ENCODE peak calls at places on chromosome 7, in nine cellular contexts. One of them, this sample, is unnamed.

GRCh38 chr7:131300572-131301466 is 26.9 kb upstream of the MKLN1 start:
- DNase-seq in thyroid gland: no peak
- DNase-seq in HCT116: no peak
- DNase-seq in stomach: no peak
- DNase-seq in A549: no peak
- DNase-seq in IMR-90: no peak
- DNase-seq in upper lobe of left lung: no peak
- DNase-seq in heart left ventricle: no peak
- DNase-seq in adrenal gland: no peak
- DNase-seq in this sample: no peak

GRCh38 chr7:91953618-91954017 is 13.0 kb downstream of the AKAP9 start:
- DNase-seq in thyroid gland: no peak
- DNase-seq in HCT116: no peak
- DNase-seq in stomach: no peak
- DNase-seq in A549: peak; percentile 22
- DNase-seq in IMR-90: peak; percentile 36
- DNase-seq in upper lobe of left lung: no peak
- DNase-seq in heart left ventricle: no peak
- DNase-seq in adrenal gland: no peak
- DNase-seq in this sample: no peak

GRCh38 chr7:155464948-155465739 is 7.2 kb downstream of the EN2 start:
- DNase-seq in thyroid gland: no peak
- DNase-seq in HCT116: no peak
- DNase-seq in stomach: no peak
- DNase-seq in A549: no peak
- DNase-seq in IMR-90: no peak
- DNase-seq in upper lobe of left lung: no peak
- DNase-seq in heart left ventricle: no peak
- DNase-seq in adrenal gland: no peak
- DNase-seq in this sample: no peak

GRCh38 chr7:129805086-129805719 is 147.6 kb downstream of the UBE2H start:
- DNase-seq in thyroid gland: no peak
- DNase-seq in HCT116: no peak
- DNase-seq in stomach: peak; percentile 73
- DNase-seq in A549: no peak
- DNase-seq in IMR-90: no peak
- DNase-seq in upper lobe of left lung: no peak
- DNase-seq in heart left ventricle: peak; percentile 43
- DNase-seq in adrenal gland: no peak
- DNase-seq in this sample: peak; percentile 57

GRCh38 chr7:149420006-149420405 is 40.9 kb downstream of the ZNF777 start:
- DNase-seq in thyroid gland: no peak
- DNase-seq in HCT116: no peak
- DNase-seq in stomach: no peak
- DNase-seq in A549: no peak
- DNase-seq in IMR-90: no peak
- DNase-seq in upper lobe of left lung: no peak
- DNase-seq in heart left ventricle: no peak
- DNase-seq in adrenal gland: no peak
- DNase-seq in this sample: no peak

GRCh38 chr7:13197501-13197900 is 510.1 kb downstream of the ARL4A start:
- DNase-seq in thyroid gland: no peak
- DNase-seq in HCT116: no peak
- DNase-seq in stomach: no peak
- DNase-seq in A549: no peak
- DNase-seq in IMR-90: peak; percentile 60
- DNase-seq in upper lobe of left lung: no peak
- DNase-seq in heart left ventricle: no peak
- DNase-seq in adrenal gland: no peak
- DNase-seq in this sample: no peak

GRCh38 chr7:99352247-99352646 is 22.3 kb upstream of the ARPC1B start:
- DNase-seq in thyroid gland: no peak
- DNase-seq in HCT116: no peak
- DNase-seq in stomach: no peak
- DNase-seq in A549: no peak
- DNase-seq in IMR-90: no peak
- DNase-seq in upper lobe of left lung: no peak
- DNase-seq in heart left ventricle: no peak
- DNase-seq in adrenal gland: no peak
- DNase-seq in this sample: no peak

GRCh38 chr7:69880848-69881247 is 282.6 kb downstream of the AUTS2 start:
- DNase-seq in thyroid gland: no peak
- DNase-seq in HCT116: no peak
- DNase-seq in stomach: no peak
- DNase-seq in A549: no peak
- DNase-seq in IMR-90: no peak
- DNase-seq in upper lobe of left lung: no peak
- DNase-seq in heart left ventricle: no peak
- DNase-seq in adrenal gland: no peak
- DNase-seq in this sample: no peak

GRCh38 chr7:85178531-85179298 is 8.1 kb downstream of the SEMA3D start:
- DNase-seq in thyroid gland: no peak
- DNase-seq in HCT116: no peak
- DNase-seq in stomach: no peak
- DNase-seq in A549: no peak
- DNase-seq in IMR-90: no peak
- DNase-seq in upper lobe of left lung: no peak
- DNase-seq in heart left ventricle: no peak
- DNase-seq in adrenal gland: no peak
- DNase-seq in this sample: no peak

GRCh38 chr7:149885191-149886017 is 11.6 kb downstream of the ATP6V0E2 start:
- DNase-seq in thyroid gland: no peak
- DNase-seq in HCT116: no peak
- DNase-seq in stomach: no peak
- DNase-seq in A549: no peak
- DNase-seq in IMR-90: no peak
- DNase-seq in upper lobe of left lung: peak; percentile 12
- DNase-seq in heart left ventricle: no peak
- DNase-seq in adrenal gland: peak; percentile 16
- DNase-seq in this sample: no peak

GRCh38 chr7:37645276-37646040 is 38.1 kb upstream of the GPR141 start:
- DNase-seq in thyroid gland: no peak
- DNase-seq in HCT116: no peak
- DNase-seq in stomach: no peak
- DNase-seq in A549: no peak
- DNase-seq in IMR-90: no peak
- DNase-seq in upper lobe of left lung: no peak
- DNase-seq in heart left ventricle: no peak
- DNase-seq in adrenal gland: no peak
- DNase-seq in this sample: no peak

GRCh38 chr7:28165971-28166955 is 14.3 kb downstream of the JAZF1 start:
- DNase-seq in thyroid gland: no peak
- DNase-seq in HCT116: no peak
- DNase-seq in stomach: no peak
- DNase-seq in A549: no peak
- DNase-seq in IMR-90: peak; percentile 92
- DNase-seq in upper lobe of left lung: no peak
- DNase-seq in heart left ventricle: no peak
- DNase-seq in adrenal gland: no peak
- DNase-seq in this sample: no peak

DNA sequence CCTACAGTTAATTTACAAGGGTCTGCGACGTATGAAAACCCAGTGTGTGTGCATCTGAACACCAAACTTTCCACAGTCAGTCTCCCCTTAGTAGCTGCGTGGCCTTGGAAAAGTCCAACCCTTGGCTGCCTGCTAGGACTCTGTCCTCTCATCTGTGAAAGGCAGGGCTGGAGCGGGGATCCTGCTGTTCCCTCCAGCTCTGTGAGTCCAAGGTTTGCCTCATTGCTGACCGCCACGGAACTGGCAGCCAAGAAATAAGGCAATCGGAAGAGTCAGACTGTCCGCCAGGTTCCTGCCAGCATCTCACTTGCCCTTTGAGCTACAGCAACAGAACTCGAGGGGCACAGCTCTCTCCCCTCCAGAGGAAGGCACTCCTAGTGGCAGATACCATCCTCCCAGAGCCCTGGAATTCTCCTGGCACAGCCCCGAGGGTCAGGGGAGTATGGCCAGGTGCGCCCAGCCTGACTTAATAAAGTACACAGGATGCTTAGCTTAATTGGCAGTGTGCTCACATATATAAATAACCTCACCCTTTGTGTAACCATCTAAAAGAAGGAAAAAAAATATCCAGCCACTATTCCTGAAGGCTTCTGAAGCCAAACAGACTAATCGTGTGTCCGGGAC is 530.1 kb upstream of the FOXK1 start:
- DNase-seq in thyroid gland: no peak
- DNase-seq in HCT116: no peak
- DNase-seq in stomach: no peak
- DNase-seq in A549: no peak
- DNase-seq in IMR-90: no peak
- DNase-seq in upper lobe of left lung: no peak
- DNase-seq in heart left ventricle: no peak
- DNase-seq in adrenal gland: no peak
- DNase-seq in this sample: peak; percentile 64
- TF ChIP-seq POLR2A in thyroid gland: no peak
- TF ChIP-seq POLR2A in HCT116: no peak
- TF ChIP-seq POLR2A in stomach: no peak
- TF ChIP-seq POLR2A in A549: no peak
- TF ChIP-seq POLR2A in IMR-90: no peak
- TF ChIP-seq POLR2A in upper lobe of left lung: no peak
- TF ChIP-seq POLR2A in heart left ventricle: no peak
- TF ChIP-seq POLR2A in adrenal gland: no peak
- TF ChIP-seq POLR2A in this sample: no peak

DNA sequence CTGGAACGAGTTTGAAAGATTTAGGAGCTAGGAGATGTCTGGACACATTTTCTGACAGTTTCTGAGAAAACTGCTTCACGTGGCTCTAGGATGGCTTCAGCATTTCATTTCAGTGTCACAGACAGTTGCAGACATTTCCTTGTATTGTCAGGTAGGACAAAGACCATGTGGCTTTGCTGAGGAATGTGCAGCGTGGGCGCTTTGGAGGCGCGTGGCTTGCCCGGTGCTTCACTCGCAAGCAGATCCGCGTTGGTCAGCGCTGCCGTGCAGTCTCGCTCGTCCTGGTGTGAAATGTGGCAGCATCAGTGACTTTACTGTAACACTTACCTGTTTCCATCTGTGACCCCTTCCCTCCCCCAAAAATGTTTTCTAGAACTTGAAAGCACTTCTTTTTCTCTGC is 340.5 kb downstream of the SDK1 start:
- DNase-seq in thyroid gland: no peak
- DNase-seq in HCT116: no peak
- DNase-seq in stomach: no peak
- DNase-seq in A549: no peak
- DNase-seq in IMR-90: no peak
- DNase-seq in upper lobe of left lung: no peak
- DNase-seq in heart left ventricle: no peak
- DNase-seq in adrenal gland: no peak
- DNase-seq in this sample: no peak
- H3K9me3 ChIP-seq in thyroid gland: no peaks in the 10 kb centered on the region
- H3K9me3 ChIP-seq in HCT116: no peaks in the 10 kb centered on the region
- H3K9me3 ChIP-seq in stomach: no peaks in the 10 kb centered on the region
- H3K9me3 ChIP-seq in A549: no peaks in the 10 kb centered on the region
- H3K9me3 ChIP-seq in IMR-90: no peaks in the 10 kb centered on the region
- H3K9me3 ChIP-seq in upper lobe of left lung: no peaks in the 10 kb centered on the region
- H3K9me3 ChIP-seq in heart left ventricle: no peaks in the 10 kb centered on the region
- H3K9me3 ChIP-seq in adrenal gland: no peaks in the 10 kb centered on the region
- H3K9me3 ChIP-seq in this sample: no peaks in the 10 kb centered on the region

GRCh38 chr7:100726998-100727761 is 6.2 kb upstream of the ZAN start:
- DNase-seq in thyroid gland: no peak
- DNase-seq in HCT116: no peak
- DNase-seq in stomach: no peak
- DNase-seq in A549: no peak
- DNase-seq in IMR-90: peak; percentile 61
- DNase-seq in upper lobe of left lung: no peak
- DNase-seq in heart left ventricle: no peak
- DNase-seq in adrenal gland: no peak
- DNase-seq in this sample: peak; percentile 22

GRCh38 chr7:100720645-100721504 is 607 bp downstream of the EPO start:
- DNase-seq in thyroid gland: no peak
- DNase-seq in HCT116: no peak
- DNase-seq in stomach: no peak
- DNase-seq in A549: no peak
- DNase-seq in IMR-90: no peak
- DNase-seq in upper lobe of left lung: no peak
- DNase-seq in heart left ventricle: no peak
- DNase-seq in adrenal gland: no peak
- DNase-seq in this sample: no peak

GRCh38 chr7:100722480-100723212 is 2.4 kb downstream of the EPO start:
- DNase-seq in thyroid gland: no peak
- DNase-seq in HCT116: no peak
- DNase-seq in stomach: no peak
- DNase-seq in A549: no peak
- DNase-seq in IMR-90: no peak
- DNase-seq in upper lobe of left lung: no peak
- DNase-seq in heart left ventricle: no peak
- DNase-seq in adrenal gland: no peak
- DNase-seq in this sample: no peak

GRCh38 chr7:100721505-100721812 is 1.2 kb downstream of the EPO start:
- DNase-seq in thyroid gland: no peak
- DNase-seq in HCT116: no peak
- DNase-seq in stomach: no peak
- DNase-seq in A549: no peak
- DNase-seq in IMR-90: no peak
- DNase-seq in upper lobe of left lung: no peak
- DNase-seq in heart left ventricle: no peak
- DNase-seq in adrenal gland: no peak
- DNase-seq in this sample: no peak

GRCh38 chr7:100723732-100724275 is 3.5 kb downstream of the EPO start:
- DNase-seq in thyroid gland: no peak
- DNase-seq in HCT116: no peak
- DNase-seq in stomach: no peak
- DNase-seq in A549: no peak
- DNase-seq in IMR-90: no peak
- DNase-seq in upper lobe of left lung: no peak
- DNase-seq in heart left ventricle: no peak
- DNase-seq in adrenal gland: no peak
- DNase-seq in this sample: no peak
- TF ChIP-seq POLR2A in thyroid gland: no peak
- TF ChIP-seq POLR2A in HCT116: no peak
- TF ChIP-seq POLR2A in stomach: no peak
- TF ChIP-seq POLR2A in A549: no peak
- TF ChIP-seq POLR2A in IMR-90: no peak
- TF ChIP-seq POLR2A in upper lobe of left lung: no peak
- TF ChIP-seq POLR2A in heart left ventricle: no peak
- TF ChIP-seq POLR2A in adrenal gland: no peak
- TF ChIP-seq POLR2A in this sample: no peak

DNA sequence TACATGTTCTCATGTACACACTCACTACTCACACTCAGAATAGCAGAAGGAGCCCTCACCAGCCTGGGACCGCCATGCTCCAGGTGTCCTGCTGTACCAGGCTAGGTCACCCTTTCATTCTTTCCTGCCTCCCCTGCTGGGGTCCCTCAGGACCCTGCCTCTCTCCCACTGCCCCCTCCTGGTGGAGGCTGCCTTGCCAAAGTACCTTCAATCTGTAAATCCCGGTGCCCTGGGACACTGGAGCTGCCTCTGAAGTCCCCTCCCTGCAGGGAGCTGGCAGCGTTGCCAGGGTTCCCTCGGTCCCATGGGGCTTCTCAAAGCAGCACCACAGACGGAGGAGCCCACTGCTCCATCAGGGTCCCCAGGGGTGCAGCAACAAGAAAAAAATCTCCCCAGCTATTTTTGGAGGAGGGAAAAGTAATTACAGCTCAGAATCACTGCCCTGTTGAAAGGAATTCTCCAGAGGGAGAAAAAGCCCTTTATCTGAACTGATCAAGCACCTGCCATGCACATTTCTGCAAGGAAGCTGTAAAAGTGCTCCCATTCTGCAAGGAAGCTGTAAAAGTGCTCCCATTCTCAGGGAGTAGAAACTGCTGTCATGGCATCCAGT is 259.9 kb downstream of the PTPRN2 start:
- DNase-seq in thyroid gland: no peak
- DNase-seq in HCT116: no peak
- DNase-seq in stomach: no peak
- DNase-seq in A549: no peak
- DNase-seq in IMR-90: no peak
- DNase-seq in upper lobe of left lung: no peak
- DNase-seq in heart left ventricle: no peak
- DNase-seq in adrenal gland: no peak
- DNase-seq in this sample: no peak
- H3K9me3 ChIP-seq in thyroid gland: no peaks in the 10 kb centered on the region
- H3K9me3 ChIP-seq in HCT116: no peaks in the 10 kb centered on the region
- H3K9me3 ChIP-seq in stomach: no peaks in the 10 kb centered on the region
- H3K9me3 ChIP-seq in A549: peaks cover 12% of the 10 kb centered on the region
- H3K9me3 ChIP-seq in IMR-90: peaks cover 70% of the 10 kb centered on the region
- H3K9me3 ChIP-seq in upper lobe of left lung: no peaks in the 10 kb centered on the region
- H3K9me3 ChIP-seq in heart left ventricle: no peaks in the 10 kb centered on the region
- H3K9me3 ChIP-seq in adrenal gland: no peaks in the 10 kb centered on the region
- H3K9me3 ChIP-seq in this sample: no peaks in the 10 kb centered on the region